ENCODE peak calls at places on chromosomes 16 and 17, in nine cellular contexts. E is GM10248, B is RWPE1, Z is breast epithelium, C is astrocyte of the cerebellum, P is fibroblast of mammary gland, U is epithelial cell of proximal tubule, J is tibial nerve, S is sigmoid colon. V is an unnamed sample.

GRCh38 chr16:73054732-73055481 is 7.0 kb upstream of the ZFHX3 start:
- DNase-seq in E (no peak), B (no peak), Z (no peak), C (no peak), P (peak), U (no peak), J (no peak), S (peak), V (no peak)

GRCh38 chr17:48107137-48108055 is at the start of gene SNX11:
- DNase-seq in E (peak), B (peak), Z (peak), C (peak), P (peak), U (no peak), J (peak), S (peak), V (peak)

GRCh38 chr16:3022208-3022696 is 1.5 kb downstream of the HCFC1R1 start:
- DNase-seq in E (peak), B (peak), Z (peak), C (peak), P (peak), U (peak), J (peak), S (peak), V (peak)

GRCh38 chr17:55454906-55455474 is 33.4 kb upstream of the MMD start:
- DNase-seq in E (no peak), B (peak), Z (no peak), C (peak), P (peak), U (no peak), J (no peak), S (no peak), V (no peak)

GRCh38 chr16:89103156-89103555 is 9.5 kb downstream of the ACSF3 start:
- DNase-seq in E (no peak), B (no peak), Z (no peak), C (no peak), P (no peak), U (no peak), J (no peak), S (no peak), V (no peak)

GRCh38 chr17:78717431-78717980 is 64.6 kb downstream of the CYTH1 start:
- DNase-seq in E (no peak), B (no peak), Z (no peak), C (no peak), P (peak), U (no peak), J (no peak), S (peak), V (no peak)

GRCh38 chr16:62548095-62548494 is 511.9 kb upstream of the CDH8 start:
- DNase-seq in E (no peak), B (no peak), Z (no peak), C (no peak), P (no peak), U (no peak), J (no peak), S (no peak), V (no peak)

GRCh38 chr16:85315871-85316270 is 203.6 kb upstream of the CIBAR2 start:
- DNase-seq in E (no peak), B (no peak), Z (no peak), C (no peak), P (no peak), U (no peak), J (no peak), S (no peak), V (no peak)

GRCh38 chr16:47561286-47561685 is 100.2 kb downstream of the PHKB start:
- DNase-seq in E (no peak), B (no peak), Z (no peak), C (no peak), P (no peak), U (no peak), J (no peak), S (no peak), V (no peak)

GRCh38 chr17:77842906-77843249 is 115.6 kb upstream of the TNRC6C start:
- DNase-seq in E (no peak), B (no peak), Z (no peak), C (no peak), P (no peak), U (no peak), J (no peak), S (peak), V (no peak)

GRCh38 chr17:7705269-7706255 is 560 bp downstream of the EFNB3 start:
- DNase-seq in E (no peak), B (no peak), Z (no peak), C (no peak), P (no peak), U (no peak), J (no peak), S (no peak), V (no peak)

GRCh38 chr17:48043171-48043570 is 5.0 kb upstream of the NFE2L1 start:
- DNase-seq in E (no peak), B (no peak), Z (no peak), C (no peak), P (peak), U (no peak), J (no peak), S (no peak), V (no peak)

GRCh38 chr16:84672276-84673202 is 24.2 kb downstream of the KLHL36 start:
- DNase-seq in E (peak), B (peak), Z (peak), C (peak), P (peak), U (no peak), J (peak), S (peak), V (peak)

GRCh38 chr16:72241930-72242329 is 70.0 kb upstream of the PMFBP1 start:
- DNase-seq in E (no peak), B (peak), Z (no peak), C (peak), P (peak), U (no peak), J (no peak), S (no peak), V (no peak)

GRCh38 chr17:64992325-64992802 is 64.2 kb downstream of the GNA13 start:
- DNase-seq in E (no peak), B (peak), Z (peak), C (no peak), P (peak), U (peak), J (no peak), S (no peak), V (no peak)

GRCh38 chr16:17748005-17748719 is 277.4 kb upstream of the XYLT1 start:
- DNase-seq in E (no peak), B (no peak), Z (no peak), C (no peak), P (no peak), U (no peak), J (no peak), S (no peak), V (no peak)

GRCh38 chr16:8555400-8555799 is 34.9 kb downstream of the TMEM114 start:
- DNase-seq in E (no peak), B (no peak), Z (no peak), C (no peak), P (no peak), U (no peak), J (no peak), S (no peak), V (no peak)

GRCh38 chr16:77805403-77805802 is 17.0 kb downstream of the VAT1L start:
- DNase-seq in E (no peak), B (no peak), Z (no peak), C (no peak), P (no peak), U (no peak), J (no peak), S (no peak), V (no peak)

GRCh38 chr16:82756283-82756599 is 129.5 kb downstream of the CDH13 start:
- DNase-seq in E (no peak), B (no peak), Z (no peak), C (no peak), P (peak), U (no peak), J (no peak), S (no peak), V (no peak)

GRCh38 chr17:35243459-35244204 is 760 bp downstream of the SLFN5 start:
- DNase-seq in E (peak), B (peak), Z (no peak), C (no peak), P (peak), U (peak), J (peak), S (peak), V (peak)

GRCh38 chr17:64001763-64002529 is 3.8 kb downstream of the PRR29 start:
- DNase-seq in E (no peak), B (no peak), Z (peak), C (no peak), P (peak), U (no peak), J (no peak), S (peak), V (peak)

GRCh38 chr16:3529175-3529574 is 28.4 kb downstream of the CLUAP1 start:
- DNase-seq in E (no peak), B (no peak), Z (no peak), C (no peak), P (no peak), U (no peak), J (no peak), S (no peak), V (no peak)

GRCh38 chr17:48283907-48284306 is 146.1 kb downstream of the SKAP1 start:
- DNase-seq in E (no peak), B (no peak), Z (no peak), C (no peak), P (no peak), U (no peak), J (no peak), S (no peak), V (no peak)

GRCh38 chr17:82433560-82434215 is 15.3 kb upstream of the OGFOD3 start:
- DNase-seq in E (no peak), B (no peak), Z (no peak), C (no peak), P (no peak), U (no peak), J (no peak), S (no peak), V (no peak)

GRCh38 chr17:31654936-31655335 is 204.1 kb downstream of the COPRS start:
- DNase-seq in E (no peak), B (peak), Z (peak), C (no peak), P (no peak), U (no peak), J (no peak), S (no peak), V (no peak)

GRCh38 chr16:29314292-29314934 is 92.1 kb downstream of the NPIPB11 start:
- DNase-seq in E (no peak), B (no peak), Z (no peak), C (no peak), P (no peak), U (no peak), J (no peak), S (peak), V (no peak)

GRCh38 chr17:49434821-49435581 is 20.3 kb upstream of the PHB1 start:
- DNase-seq in E (peak), B (peak), Z (peak), C (no peak), P (peak), U (no peak), J (no peak), S (no peak), V (no peak)

GRCh38 chr17:64262125-64262421 is 987 bp downstream of the TEX2 start:
- DNase-seq in E (no peak), B (no peak), Z (no peak), C (no peak), P (no peak), U (no peak), J (no peak), S (no peak), V (no peak)

GRCh38 chr17:76027159-76027839 is at the start of gene EVPL:
- DNase-seq in E (no peak), B (peak), Z (peak), C (no peak), P (no peak), U (no peak), J (no peak), S (no peak), V (no peak)

GRCh38 chr17:561118-561517 is 153.5 kb downstream of the VPS53 start:
- DNase-seq in E (peak), B (peak), Z (no peak), C (no peak), P (peak), U (no peak), J (no peak), S (no peak), V (no peak)

GRCh38 chr17:559699-560378 is 154.8 kb downstream of the VPS53 start:
- DNase-seq in E (no peak), B (peak), Z (no peak), C (peak), P (peak), U (peak), J (no peak), S (peak), V (no peak)

GRCh38 chr17:557371-557770 is 157.3 kb downstream of the VPS53 start:
- DNase-seq in E (no peak), B (no peak), Z (no peak), C (no peak), P (peak), U (no peak), J (no peak), S (no peak), V (no peak)

GRCh38 chr17:560379-560935 is 154.2 kb downstream of the VPS53 start:
- DNase-seq in E (no peak), B (peak), Z (no peak), C (no peak), P (peak), U (no peak), J (no peak), S (no peak), V (no peak)

GRCh38 chr17:556431-556995 is 158.1 kb downstream of the VPS53 start:
- DNase-seq in E (no peak), B (no peak), Z (no peak), C (no peak), P (peak), U (no peak), J (no peak), S (no peak), V (no peak)
- TF ChIP-seq CTCF in E (no peak), B (no peak), Z (no peak), C (no peak), P (no peak), U (no peak), J (no peak), S (no peak), V (no peak)

GRCh38 chr16:79973320-79973719 is 372.8 kb upstream of the MAF start:
- DNase-seq in E (no peak), B (no peak), Z (no peak), C (no peak), P (no peak), U (no peak), J (no peak), S (no peak), V (no peak)
- TF ChIP-seq CTCF in E (no peak), B (no peak), Z (no peak), C (no peak), P (no peak), U (no peak), J (no peak), S (no peak), V (no peak)

DNA sequence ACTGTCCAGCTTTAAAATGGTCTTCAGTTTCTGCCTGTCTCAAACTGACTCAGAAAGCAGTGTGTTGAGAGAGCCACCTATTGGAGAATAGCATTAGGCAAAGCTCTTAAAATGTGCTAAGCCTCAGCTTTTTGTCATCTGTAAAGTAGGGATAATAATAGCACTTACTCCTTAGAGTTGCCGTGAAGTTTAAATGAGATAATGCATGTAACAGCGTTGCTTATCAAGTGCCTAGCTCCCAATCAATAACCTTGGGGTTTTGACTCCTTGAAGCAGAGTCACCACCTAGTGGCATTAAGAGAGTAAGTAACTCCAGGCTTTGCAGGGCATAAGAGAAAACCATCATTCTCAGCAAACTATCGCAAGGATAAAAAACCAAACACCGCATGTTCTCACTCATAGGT is 163.3 kb downstream of the HS3ST2 start:
- DNase-seq in E (no peak), B (peak), Z (no peak), C (no peak), P (peak), U (no peak), J (no peak), S (no peak), V (no peak)
- TF ChIP-seq CTCF in E (peak), B (peak), Z (no peak), C (no peak), P (peak), U (peak), J (no peak), S (no peak), V (no peak)

DNA sequence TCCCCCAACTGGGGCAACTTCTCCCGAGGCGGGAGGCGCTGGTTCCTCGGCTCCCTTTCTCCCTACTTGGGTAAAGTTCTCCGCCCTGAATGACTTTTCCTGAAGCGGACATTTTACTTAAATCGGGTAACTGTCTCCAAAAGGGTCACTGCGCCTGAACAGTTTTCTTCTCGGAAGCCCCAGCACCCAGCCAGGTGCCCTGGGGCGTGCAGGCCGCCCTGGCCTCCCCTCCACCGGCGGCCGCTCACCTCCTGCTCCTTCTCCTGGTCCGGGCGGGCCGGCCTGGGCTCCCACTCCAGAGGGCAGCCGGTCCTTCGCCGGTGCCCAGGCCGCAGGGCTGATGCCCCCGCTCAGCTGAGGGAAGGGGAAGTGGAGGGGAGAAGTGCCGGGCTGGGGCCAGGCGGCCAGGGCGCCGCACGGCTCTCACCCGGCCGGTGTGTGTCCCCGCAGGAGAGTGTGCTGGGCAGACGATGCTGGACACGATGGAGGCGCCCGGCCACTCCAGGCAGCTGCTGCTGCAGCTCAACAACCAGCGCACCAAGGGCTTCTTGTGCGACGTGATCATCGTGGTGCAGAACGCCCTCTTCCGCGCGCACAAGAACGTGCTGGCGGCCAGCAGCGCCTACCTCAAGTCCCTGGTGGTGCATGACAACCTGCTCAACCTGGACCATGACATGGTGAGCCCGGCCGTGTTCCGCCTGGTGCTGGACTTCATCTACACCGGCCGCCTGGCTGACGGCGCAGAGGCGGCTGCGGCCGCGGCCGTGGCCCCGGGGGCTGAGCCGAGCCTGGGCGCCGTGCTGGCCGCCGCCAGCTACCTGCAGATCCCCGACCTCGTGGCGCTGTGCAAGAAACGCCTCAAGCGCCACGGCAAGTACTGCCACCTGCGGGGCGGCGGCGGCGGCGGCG is 1.6 kb downstream of the HIC1 start:
- DNase-seq in E (peak), B (no peak), Z (no peak), C (no peak), P (no peak), U (no peak), J (no peak), S (peak), V (peak)
- TF ChIP-seq CTCF in E (peak), B (no peak), Z (no peak), C (no peak), P (no peak), U (no peak), J (peak), S (no peak), V (no peak)

GRCh38 chr16:81353895-81354294 is 39.1 kb downstream of the GAN start:
- DNase-seq in E (no peak), B (no peak), Z (no peak), C (no peak), P (no peak), U (no peak), J (no peak), S (no peak), V (no peak)

GRCh38 chr16:81349608-81350305 is 35.0 kb downstream of the GAN start:
- DNase-seq in E (no peak), B (no peak), Z (no peak), C (no peak), P (peak), U (no peak), J (no peak), S (no peak), V (no peak)

GRCh38 chr16:81347425-81347824 is 32.7 kb downstream of the GAN start:
- DNase-seq in E (no peak), B (no peak), Z (no peak), C (no peak), P (no peak), U (no peak), J (no peak), S (no peak), V (no peak)

GRCh38 chr16:81350306-81350615 is 35.5 kb downstream of the GAN start:
- DNase-seq in E (no peak), B (no peak), Z (no peak), C (no peak), P (peak), U (no peak), J (no peak), S (no peak), V (no peak)
- TF ChIP-seq CTCF in E (no peak), B (no peak), Z (no peak), C (no peak), P (peak), U (no peak), J (no peak), S (no peak), V (no peak)

GRCh38 chr16:31200821-31201510 is 1.6 kb downstream of the PYCARD start:
- DNase-seq in E (peak), B (peak), Z (no peak), C (no peak), P (peak), U (no peak), J (no peak), S (no peak), V (no peak)
- TF ChIP-seq CTCF in E (peak), B (no peak), Z (no peak), C (peak), P (peak), U (no peak), J (no peak), S (no peak), V (no peak)

GRCh38 chr16:2005646-2006045 is 4.0 kb downstream of the ZNF598 start:
- DNase-seq in E (no peak), B (no peak), Z (no peak), C (no peak), P (no peak), U (no peak), J (no peak), S (no peak), V (no peak)
- TF ChIP-seq CTCF in E (no peak), B (no peak), Z (no peak), C (no peak), P (no peak), U (no peak), J (peak), S (no peak), V (no peak)

GRCh38 chr17:17784599-17785264 is 52.1 kb downstream of the SREBF1 start:
- DNase-seq in E (no peak), B (no peak), Z (no peak), C (no peak), P (no peak), U (no peak), J (no peak), S (no peak), V (no peak)
- TF ChIP-seq CTCF in E (no peak), B (no peak), Z (no peak), C (peak), P (no peak), U (peak), J (no peak), S (no peak), V (no peak)

GRCh38 chr16:6016530-6017184 is 919.1 kb upstream of the EEF2KMT start:
- DNase-seq in E (no peak), B (peak), Z (no peak), C (peak), P (peak), U (no peak), J (no peak), S (no peak), V (no peak)
- TF ChIP-seq CTCF in E (peak), B (no peak), Z (no peak), C (peak), P (peak), U (peak), J (no peak), S (no peak), V (no peak)

V was measured in activated B cell treated with CpG ODN at 0.5 μM for 24 hours.